ENCODE peak calls at places on chromosomes 3 and 15, in eight cellular contexts. L is A549, G is foreskin keratinocyte, Y is suprapubic skin, P is Panc1, T is esophagus squamous epithelium, D is mesendoderm, R is lung. Q is an unnamed sample.

GRCh38 chr3:46849686-46850467 is 13.4 kb downstream of the MYL3 start:
- DNase-seq in G (no peak), Y (peak), D (no peak), L (no peak), T (no peak), R (no peak), P (no peak), Q (no peak)

GRCh38 chr3:42672495-42672894 is 12.8 kb upstream of the KLHL40 start:
- DNase-seq in P (no peak), R (no peak), Y (no peak), G (no peak), L (no peak), T (no peak), D (no peak), Q (no peak)

GRCh38 chr3:150503402-150504099 is 42.7 kb downstream of the SERP1 start:
- DNase-seq in D (peak), L (no peak), T (no peak), R (no peak), G (no peak), P (no peak), Y (no peak), Q (no peak)

GRCh38 chr3:73848173-73848751 is 223.5 kb upstream of the PDZRN3 start:
- DNase-seq in T (no peak), G (no peak), P (no peak), L (no peak), R (no peak), Y (no peak), D (peak), Q (peak)

GRCh38 chr3:185069583-185070030 is 83.3 kb downstream of the C3orf70 start:
- DNase-seq in D (peak), L (no peak), G (no peak), P (no peak), T (no peak), R (no peak), Y (no peak), Q (no peak)

GRCh38 chr15:66803182-66803729 is 101.2 kb downstream of the SMAD6 start:
- DNase-seq in D (peak), G (no peak), R (peak), P (peak), T (no peak), Y (peak), L (peak), Q (peak)

GRCh38 chr3:86624192-86624591 is 366.8 kb downstream of the VGLL3 start:
- DNase-seq in Y (no peak), D (no peak), G (no peak), R (no peak), P (no peak), L (no peak), T (no peak), Q (no peak)

GRCh38 chr15:99015677-99016568 is 8.3 kb upstream of the PGPEP1L start:
- DNase-seq in D (peak), L (no peak), G (no peak), P (no peak), T (no peak), R (no peak), Y (no peak), Q (peak)

GRCh38 chr3:14528081-14528480 is 12.1 kb downstream of the GRIP2 start:
- DNase-seq in R (no peak), T (no peak), L (no peak), P (no peak), D (no peak), Y (no peak), G (no peak), Q (no peak)

GRCh38 chr15:61051570-61052031 is 177.5 kb downstream of the RORA start:
- DNase-seq in D (peak), P (no peak), Y (no peak), R (no peak), G (peak), L (peak), T (no peak), Q (peak)

GRCh38 chr3:43913549-43913948 is 222.8 kb downstream of the ABHD5 start:
- DNase-seq in R (no peak), L (no peak), P (no peak), D (no peak), T (no peak), Y (no peak), G (no peak), Q (no peak)

GRCh38 chr15:88769161-88769971 is 33.9 kb upstream of the ACAN start:
- DNase-seq in G (no peak), D (peak), P (no peak), L (no peak), T (no peak), R (no peak), Y (no peak), Q (no peak)

GRCh38 chr3:12178091-12178820 is 19.5 kb upstream of the TIMP4 start:
- DNase-seq in T (no peak), P (no peak), R (peak), Y (no peak), D (peak), L (no peak), G (no peak), Q (no peak)

GRCh38 chr3:64921666-64922065 is 233.9 kb upstream of the ADAMTS9 start:
- DNase-seq in P (no peak), D (peak), R (no peak), Y (no peak), L (no peak), G (no peak), T (no peak), Q (no peak)

GRCh38 chr15:92997821-92998220 is 91.2 kb downstream of the RGMA start:
- DNase-seq in Y (no peak), R (no peak), P (no peak), T (no peak), D (no peak), G (no peak), L (no peak), Q (no peak)

GRCh38 chr3:156665296-156665695 is 9.1 kb upstream of the TIPARP start:
- DNase-seq in Y (no peak), P (no peak), L (no peak), D (no peak), G (no peak), R (no peak), T (no peak), Q (no peak)

GRCh38 chr15:66067687-66068086 is 185.9 kb downstream of the MEGF11 start:
- DNase-seq in T (no peak), P (no peak), G (no peak), D (peak), R (no peak), Y (no peak), L (no peak), Q (no peak)

GRCh38 chr3:61227799-61228198 is 23.5 kb downstream of the FHIT start:
- DNase-seq in T (no peak), L (no peak), G (no peak), D (no peak), P (no peak), R (no peak), Y (no peak), Q (no peak)

GRCh38 chr3:73520931-73521461 is 103.7 kb downstream of the PDZRN3 start:
- DNase-seq in L (no peak), R (no peak), T (no peak), G (no peak), P (no peak), D (no peak), Y (no peak), Q (no peak)

GRCh38 chr3:189975376-189975990 is 145.2 kb downstream of the P3H2 start:
- DNase-seq in L (no peak), G (no peak), P (no peak), D (no peak), Y (no peak), T (no peak), R (no peak), Q (no peak)

GRCh38 chr3:114218578-114219185 is 18.7 kb downstream of the ZNF80 start:
- DNase-seq in Y (no peak), G (no peak), T (no peak), R (no peak), L (no peak), P (no peak), D (no peak), Q (no peak)

GRCh38 chr3:77086408-77086807 is 46.5 kb downstream of the ROBO2 start:
- DNase-seq in D (no peak), T (no peak), L (no peak), Y (no peak), G (no peak), R (no peak), P (no peak), Q (no peak)

GRCh38 chr15:51771773-51772172 is 20.4 kb downstream of the TMOD2 start:
- DNase-seq in D (no peak), T (no peak), P (no peak), L (no peak), R (no peak), G (no peak), Y (no peak), Q (no peak)

GRCh38 chr3:150090877-150091276 is 120.2 kb upstream of the PFN2 start:
- DNase-seq in L (no peak), R (no peak), P (no peak), T (no peak), G (no peak), Y (no peak), D (no peak), Q (no peak)

GRCh38 chr15:100187677-100188076 is 154.1 kb downstream of the ADAMTS17 start:
- DNase-seq in D (peak), Y (no peak), L (no peak), T (no peak), P (no peak), G (no peak), R (no peak), Q (no peak)

GRCh38 chr3:74106882-74107281 is 482.1 kb upstream of the PDZRN3 start:
- DNase-seq in R (no peak), D (no peak), P (no peak), T (no peak), L (no peak), G (no peak), Y (no peak), Q (peak)

DNA sequence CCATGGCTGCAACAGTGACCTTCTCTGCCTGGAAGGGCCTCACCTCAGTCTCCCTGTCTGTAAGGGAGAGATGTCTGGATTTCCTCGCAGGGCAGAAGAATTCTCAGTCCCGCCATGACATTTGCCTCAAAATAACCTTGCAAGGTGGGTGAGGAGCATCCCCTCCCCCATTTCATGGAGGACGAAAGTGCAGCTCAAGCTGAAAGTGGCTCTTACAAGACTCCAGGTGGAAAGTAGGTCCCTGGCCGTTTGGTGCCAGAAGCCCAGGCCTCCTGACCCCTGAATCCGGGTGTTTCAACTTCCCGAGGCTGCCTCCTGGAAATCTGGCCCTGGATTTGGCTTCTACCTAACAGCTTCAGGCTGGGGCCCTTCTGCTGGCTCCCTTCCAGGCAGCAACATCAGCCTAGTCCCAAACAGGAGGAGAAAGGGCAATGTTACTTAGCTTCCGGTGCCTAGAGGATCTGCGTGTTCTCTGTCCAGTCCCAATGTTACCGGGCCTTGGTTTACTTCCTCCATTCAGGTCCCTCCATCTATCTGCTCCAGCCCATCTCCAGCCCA is 769 bp upstream of the CSPG4 start:
- DNase-seq in Y (no peak), R (no peak), T (no peak), D (peak), P (no peak), G (no peak), L (no peak), Q (no peak)
- H3K27ac ChIP-seq in Y (peak), R (no peak), T (peak), D (no peak), P (peak), G (no peak), L (no peak), Q (no peak)

GRCh38 chr3:69099576-69099975 is 14.8 kb downstream of the ARL6IP5 start:
- DNase-seq in L (no peak), Y (no peak), P (no peak), D (no peak), R (no peak), T (no peak), G (no peak), Q (no peak)
- H3K27ac ChIP-seq in L (no peak), Y (no peak), P (no peak), D (no peak), R (no peak), T (no peak), G (no peak), Q (no peak)

DNA sequence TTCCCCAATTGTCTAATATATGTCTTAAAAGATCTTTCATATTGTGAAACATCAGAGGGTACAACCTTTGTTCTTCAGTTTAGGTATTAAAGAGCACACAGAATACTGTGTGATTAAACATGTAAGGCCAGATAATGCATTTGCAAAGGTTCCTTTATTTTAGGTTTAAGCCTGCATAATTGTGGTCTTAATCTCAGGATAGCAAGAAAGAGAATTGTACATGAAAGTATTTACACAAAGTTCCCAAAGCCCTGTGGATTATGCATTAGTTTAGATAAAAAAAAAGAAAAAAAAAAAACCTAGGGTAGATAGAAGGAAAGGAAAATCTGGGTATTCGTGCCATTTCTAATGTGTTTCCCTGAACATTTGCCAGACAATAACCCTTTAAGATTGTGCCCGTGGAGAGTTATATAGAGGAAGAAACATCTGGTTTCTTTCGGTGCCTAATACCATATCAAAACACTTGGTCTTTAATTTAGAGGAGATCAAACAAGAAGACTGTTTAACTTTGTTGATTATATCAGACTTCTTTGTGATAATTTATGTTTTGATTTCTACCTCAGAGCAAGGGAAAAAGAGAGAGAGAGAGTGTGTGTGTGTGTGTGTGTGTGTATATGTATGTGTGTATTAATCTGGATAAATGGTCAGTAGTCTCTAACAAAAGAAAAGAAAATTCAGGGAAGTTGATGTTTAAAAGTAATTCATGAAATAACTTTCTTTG is 139.6 kb upstream of the CGNL1 start:
- DNase-seq in T (no peak), P (no peak), D (no peak), L (no peak), Y (no peak), G (no peak), R (no peak), Q (peak)
- H3K27ac ChIP-seq in T (no peak), P (no peak), D (no peak), L (no peak), Y (no peak), G (no peak), R (no peak), Q (peak)

DNA sequence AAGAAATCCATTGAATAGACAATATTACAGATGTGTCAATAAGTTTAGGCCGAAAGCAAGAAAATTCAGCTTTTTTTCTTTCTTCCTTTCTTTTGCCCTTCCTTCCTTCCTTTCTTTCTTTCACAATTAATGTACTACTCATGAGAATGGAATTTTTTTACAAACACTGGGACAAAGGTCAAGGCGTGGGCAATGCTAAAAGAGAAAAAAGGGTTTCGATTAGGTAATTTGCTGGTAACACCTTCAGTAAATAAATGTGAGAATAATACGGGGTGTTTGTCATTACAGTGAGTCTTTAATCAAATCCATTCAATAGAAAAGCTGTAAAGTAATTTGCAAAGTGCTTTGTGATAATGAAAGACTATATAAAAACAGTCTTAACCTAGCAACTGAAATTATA is 104.0 kb upstream of the THRB start:
- DNase-seq in L (no peak), Y (no peak), T (no peak), R (no peak), P (no peak), G (peak), D (peak), Q (no peak)
- H3K27ac ChIP-seq in L (peak), Y (no peak), T (no peak), R (no peak), P (no peak), G (no peak), D (no peak), Q (no peak)

DNA sequence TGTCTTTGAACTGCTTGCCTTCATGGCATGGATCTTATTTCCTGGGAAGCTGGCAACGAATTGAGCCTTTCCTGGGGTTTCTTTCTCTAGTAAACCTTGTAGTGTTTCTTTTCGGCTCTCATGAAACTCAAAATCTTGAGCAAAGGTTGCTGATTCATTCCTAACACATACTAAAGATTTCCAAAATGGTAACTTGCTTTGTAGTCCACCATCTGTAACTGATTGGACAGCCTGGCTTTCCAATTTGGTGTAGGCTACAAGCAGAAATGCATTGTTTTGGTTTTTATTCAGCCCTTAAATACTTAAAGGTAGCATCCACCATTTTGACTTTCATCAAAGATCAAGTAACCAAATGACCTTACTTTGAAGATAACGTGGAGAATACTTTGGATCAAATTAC is 38.1 kb downstream of the LRTM1 start:
- DNase-seq in G (no peak), D (no peak), T (no peak), P (no peak), Y (no peak), L (no peak), R (no peak), Q (no peak)
- H3K27ac ChIP-seq in G (no peak), D (no peak), T (no peak), P (peak), Y (no peak), L (peak), R (no peak), Q (no peak)

GRCh38 chr3:100048248-100048647 is 66.1 kb downstream of the FILIP1L start:
- DNase-seq in D (no peak), L (no peak), G (no peak), Y (no peak), R (no peak), P (no peak), T (no peak), Q (no peak)
- H3K27ac ChIP-seq in D (no peak), L (peak), G (peak), Y (peak), R (no peak), P (peak), T (peak), Q (no peak)

GRCh38 chr3:168093229-168093628 is 2.5 kb downstream of the GOLIM4 start:
- DNase-seq in L (no peak), P (no peak), D (no peak), G (no peak), Y (no peak), R (no peak), T (no peak), Q (no peak)
- H3K27ac ChIP-seq in L (no peak), P (peak), D (no peak), G (peak), Y (no peak), R (peak), T (no peak), Q (no peak)

GRCh38 chr3:188581791-188582190 is 427.8 kb downstream of the LPP start:
- DNase-seq in D (no peak), P (no peak), G (no peak), Y (no peak), T (no peak), L (no peak), R (no peak), Q (no peak)

GRCh38 chr3:188581365-188581764 is 427.4 kb downstream of the LPP start:
- DNase-seq in Y (no peak), T (no peak), R (no peak), D (no peak), G (no peak), P (no peak), L (no peak), Q (no peak)

GRCh38 chr3:188584958-188585689 is 431.2 kb downstream of the LPP start:
- DNase-seq in G (peak), D (peak), L (no peak), T (no peak), R (no peak), Y (no peak), P (no peak), Q (peak)

GRCh38 chr3:188583476-188584161 is 429.7 kb downstream of the LPP start:
- DNase-seq in D (no peak), L (no peak), Y (no peak), G (no peak), P (no peak), T (no peak), R (no peak), Q (peak)

GRCh38 chr3:188584162-188584529 is 430.2 kb downstream of the LPP start:
- DNase-seq in G (peak), L (no peak), P (no peak), T (no peak), D (peak), Y (no peak), R (no peak), Q (peak)
- H3K27ac ChIP-seq in G (peak), L (peak), P (no peak), T (peak), D (no peak), Y (no peak), R (no peak), Q (peak)

GRCh38 chr3:48151807-48152427 is 36.3 kb downstream of the CDC25A start:
- DNase-seq in R (no peak), Y (no peak), G (no peak), L (no peak), T (no peak), P (no peak), D (no peak), Q (no peak)

GRCh38 chr3:48157950-48158376 is 30.3 kb downstream of the CDC25A start:
- DNase-seq in L (peak), G (no peak), P (no peak), Y (no peak), D (peak), R (peak), T (no peak), Q (peak)

GRCh38 chr3:48155122-48155521 is 33.1 kb downstream of the CDC25A start:
- DNase-seq in R (no peak), L (peak), D (no peak), G (peak), T (no peak), P (no peak), Y (no peak), Q (no peak)

DNA sequence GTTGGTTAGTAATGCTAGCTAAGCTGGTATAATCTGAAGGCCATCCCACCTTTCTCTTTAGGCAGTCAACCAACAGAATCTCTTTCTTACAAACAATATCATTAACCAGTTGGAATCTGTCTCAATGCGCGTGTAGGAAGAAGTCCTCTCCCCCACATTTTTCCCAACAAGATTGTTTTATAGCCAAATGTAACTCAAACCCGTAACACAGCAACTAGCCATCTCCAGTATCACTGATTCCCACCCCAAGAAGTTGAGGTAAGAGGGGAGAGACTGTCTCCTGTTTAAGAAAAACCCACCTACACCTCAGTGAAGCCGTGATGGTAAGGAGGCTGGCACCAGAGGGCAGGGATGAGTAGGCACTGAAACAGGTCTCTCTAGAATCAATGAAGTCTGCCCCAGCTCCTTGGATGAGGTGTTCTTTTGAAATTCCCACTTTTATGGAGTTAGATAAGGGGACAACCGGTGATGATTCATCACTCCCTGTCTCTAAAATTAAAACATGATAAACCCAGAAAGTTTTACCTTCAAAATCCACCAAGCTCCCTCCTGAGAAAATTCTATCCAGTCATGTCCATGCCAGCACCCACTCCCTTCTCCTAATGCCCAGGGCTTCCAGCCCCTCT is 30.9 kb downstream of the CDC25A start:
- DNase-seq in T (no peak), Y (no peak), G (no peak), R (no peak), P (no peak), L (peak), D (no peak), Q (no peak)
- H3K27ac ChIP-seq in T (no peak), Y (no peak), G (no peak), R (no peak), P (no peak), L (no peak), D (no peak), Q (no peak)

Q was measured in A673.